ENCODE peak calls at places on chromosomes 2 and 18, in seven cellular contexts. G, B, C, I, F, X and P are unnamed samples.

GRCh38 chr2:9274701-9275343 is 68.2 kb downstream of the ASAP2 start:
- DNase-seq in F (no peak), I (peak), B (no peak), G (no peak), X (no peak), C (no peak), P (no peak)

GRCh38 chr2:31231571-31232287 is 2.2 kb upstream of the EHD3 start:
- DNase-seq in F (no peak), X (no peak), B (no peak), C (no peak), G (no peak), I (no peak), P (no peak)

GRCh38 chr18:40867452-40867851 is 1087.6 kb upstream of the PIK3C3 start:
- DNase-seq in G (no peak), C (no peak), X (no peak), B (no peak), I (peak), F (peak), P (no peak)

GRCh38 chr2:72995420-72996151 is 75.9 kb downstream of the SFXN5 start:
- DNase-seq in C (no peak), I (no peak), B (no peak), G (peak), F (no peak), X (no peak), P (no peak)

GRCh38 chr2:54455584-54456525 is at the start of gene SPTBN1:
- DNase-seq in C (peak), B (peak), I (peak), F (peak), X (peak), G (peak), P (peak)

GRCh38 chr2:110657721-110658305 is 20.1 kb downstream of the BUB1 start:
- DNase-seq in X (peak), B (no peak), F (no peak), I (no peak), G (no peak), C (no peak), P (no peak)

GRCh38 chr2:10346929-10347558 is 44.3 kb downstream of the HPCAL1 start:
- DNase-seq in X (no peak), I (no peak), B (no peak), F (no peak), G (no peak), C (no peak), P (peak)

GRCh38 chr2:123073371-123073770 is 951.7 kb upstream of the CNTNAP5 start:
- DNase-seq in G (no peak), I (no peak), C (no peak), B (no peak), F (no peak), X (no peak), P (no peak)

GRCh38 chr2:28435796-28436425 is 43.3 kb downstream of the FOSL2 start:
- DNase-seq in I (peak), F (no peak), X (no peak), C (no peak), B (no peak), G (no peak), P (no peak)

GRCh38 chr18:73793386-73793785 is 354.2 kb downstream of the FBXO15 start:
- DNase-seq in I (peak), X (no peak), G (no peak), F (peak), C (no peak), B (no peak), P (no peak)

GRCh38 chr2:109529532-109530449 is 84.0 kb downstream of the SEPTIN10 start:
- DNase-seq in B (no peak), C (no peak), G (no peak), I (no peak), F (peak), X (no peak), P (no peak)

GRCh38 chr2:36359006-36359580 is 3.5 kb downstream of the CRIM1 start:
- DNase-seq in I (peak), C (no peak), F (peak), X (peak), B (peak), G (no peak), P (no peak)
- TF ChIP-seq EZH2phosphoT487 in I (no peak), C (no peak), F (no peak), X (no peak), B (no peak), G (no peak), P (no peak)

DNA sequence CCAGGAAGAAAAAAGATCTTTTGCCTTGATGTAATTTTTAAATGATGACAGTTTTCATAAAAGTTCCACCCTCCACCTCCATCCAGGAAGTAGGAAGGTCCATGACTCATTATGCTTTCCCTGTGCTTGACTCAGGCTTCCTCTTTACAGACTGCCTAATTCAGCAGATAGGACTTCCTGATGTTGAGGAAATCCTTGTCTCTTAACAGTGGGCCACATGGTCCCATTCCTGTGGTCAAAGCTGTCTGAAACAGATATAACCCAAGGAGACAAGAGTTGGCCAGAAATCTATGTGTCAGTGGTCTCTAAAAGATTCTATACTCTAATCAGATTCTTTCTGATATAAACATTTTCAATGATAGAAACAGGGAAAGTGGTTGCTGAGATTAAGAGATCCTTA is 119.1 kb downstream of the BAZ2B start:
- DNase-seq in I (peak), X (peak), F (peak), B (no peak), C (peak), G (no peak), P (no peak)
- TF ChIP-seq EZH2phosphoT487 in I (no peak), X (no peak), F (no peak), B (no peak), C (no peak), G (no peak), P (no peak)

DNA sequence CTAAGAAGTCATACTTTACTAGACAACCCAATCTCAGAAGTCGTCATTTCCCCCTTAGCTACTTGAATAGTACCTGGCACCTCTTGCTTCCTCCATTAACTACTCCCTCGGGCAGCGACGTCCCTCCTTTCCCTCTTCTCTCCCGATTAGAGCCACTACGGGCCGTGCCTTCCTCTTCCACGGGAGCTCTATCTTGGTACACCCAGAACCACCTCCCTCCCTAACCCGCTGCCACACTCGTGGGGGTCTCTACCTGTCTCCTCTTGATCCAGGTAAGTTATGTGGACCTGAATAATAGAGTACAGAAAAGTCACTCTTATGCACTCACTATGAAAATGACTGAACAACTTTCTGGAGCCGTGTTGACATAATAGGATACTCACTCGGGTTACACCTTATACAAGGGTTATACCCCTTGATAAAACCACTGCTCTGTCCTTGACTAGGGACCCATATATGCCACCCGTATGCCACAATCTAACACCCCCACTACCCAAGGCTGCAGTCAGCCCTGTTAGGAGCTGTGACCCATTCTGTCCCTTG is 595 bp upstream of the HDHD2 start:
- DNase-seq in G (peak), F (no peak), B (no peak), C (no peak), I (peak), X (peak), P (peak)
- TF ChIP-seq EZH2phosphoT487 in G (peak), F (no peak), B (no peak), C (no peak), I (no peak), X (no peak), P (no peak)

GRCh38 chr2:231334179-231334930 is 61.2 kb upstream of the B3GNT7 start:
- DNase-seq in I (no peak), G (no peak), B (no peak), F (no peak), X (no peak), C (no peak), P (no peak)
- TF ChIP-seq EZH2phosphoT487 in I (no peak), G (no peak), B (no peak), F (no peak), X (no peak), C (no peak), P (no peak)

DNA sequence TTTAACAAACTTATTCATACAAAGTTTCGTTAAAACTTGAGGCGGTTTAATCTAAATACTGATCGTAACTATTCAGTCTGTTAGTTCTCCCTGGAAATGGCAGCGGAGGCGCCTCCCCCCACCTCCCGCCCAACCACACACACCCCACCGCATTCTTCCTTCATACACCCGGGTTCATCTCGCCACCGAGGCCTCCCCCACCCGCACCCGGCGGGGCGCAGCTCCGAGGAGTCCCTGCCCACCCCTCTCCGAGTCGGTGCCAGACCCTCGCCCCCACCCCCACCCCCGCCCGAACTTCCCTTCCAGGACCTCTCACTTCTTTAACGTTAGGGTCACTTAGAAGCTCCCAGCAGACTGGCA is 881 bp downstream of the ZNF516 start:
- DNase-seq in G (peak), I (no peak), F (peak), C (no peak), B (peak), X (no peak), P (peak)
- TF ChIP-seq EZH2phosphoT487 in G (peak), I (no peak), F (no peak), C (no peak), B (no peak), X (no peak), P (no peak)

DNA sequence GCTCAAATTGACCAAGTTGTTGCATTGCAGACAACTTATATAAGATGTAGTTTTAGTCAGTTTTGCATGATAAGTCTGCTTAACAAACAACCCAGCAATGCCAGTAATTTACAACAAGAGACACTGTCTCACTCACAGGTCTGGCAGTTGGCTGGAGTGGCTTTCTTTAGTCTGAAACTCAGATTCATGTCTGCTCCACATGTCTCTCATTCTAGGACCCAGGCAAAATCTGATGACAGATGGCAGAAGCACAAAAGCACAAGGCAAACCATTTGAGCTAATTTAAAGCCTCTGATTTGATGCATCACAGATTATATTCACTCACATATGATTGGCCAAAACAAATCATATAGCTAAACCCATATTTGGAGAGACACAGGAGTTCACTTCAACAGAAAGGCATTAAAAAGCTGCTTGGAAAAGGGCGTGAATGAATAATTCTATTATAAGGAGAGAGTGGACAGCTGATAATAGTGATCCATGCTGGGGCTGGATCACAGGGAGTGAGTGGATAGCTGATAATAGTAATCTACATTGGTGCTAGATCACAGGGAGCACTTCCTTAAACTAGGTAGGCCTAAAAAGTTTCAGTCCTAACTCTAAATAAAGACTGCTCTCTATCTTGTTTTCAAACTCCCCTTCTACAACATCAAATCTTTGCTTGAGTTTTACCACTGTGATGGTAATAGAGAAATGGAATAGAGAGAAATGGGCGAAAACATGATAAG is 593.2 kb upstream of the ZNF804A start:
- DNase-seq in I (no peak), C (no peak), X (no peak), G (no peak), F (no peak), B (no peak), P (no peak)
- TF ChIP-seq EZH2phosphoT487 in I (no peak), C (no peak), X (no peak), G (no peak), F (no peak), B (no peak), P (no peak)

DNA sequence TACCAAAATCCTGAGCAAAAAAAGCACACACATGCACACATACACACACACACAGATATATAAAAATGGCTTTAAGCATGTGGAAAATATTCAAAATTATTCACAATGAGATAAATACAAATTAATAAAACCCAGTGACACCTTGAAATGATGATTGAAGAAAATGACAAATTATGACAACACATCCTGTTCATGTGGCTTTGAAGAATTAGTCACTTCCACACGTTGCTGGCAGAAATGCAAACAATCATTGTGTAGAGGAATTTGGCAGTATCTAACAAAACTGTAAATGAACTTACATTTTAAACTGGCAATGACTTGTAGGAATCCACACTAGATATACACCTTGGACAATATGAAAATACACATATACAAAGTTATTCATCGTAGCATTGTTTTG is 95.8 kb upstream of the RGPD4 start:
- DNase-seq in F (peak), C (no peak), B (no peak), I (peak), G (no peak), X (no peak), P (no peak)
- TF ChIP-seq EZH2phosphoT487 in F (no peak), C (no peak), B (no peak), I (no peak), G (no peak), X (no peak), P (no peak)

GRCh38 chr2:146651361-146651760 is 1193.5 kb upstream of the ACVR2A start:
- DNase-seq in F (no peak), C (no peak), G (no peak), X (no peak), B (no peak), I (peak), P (no peak)

DNA sequence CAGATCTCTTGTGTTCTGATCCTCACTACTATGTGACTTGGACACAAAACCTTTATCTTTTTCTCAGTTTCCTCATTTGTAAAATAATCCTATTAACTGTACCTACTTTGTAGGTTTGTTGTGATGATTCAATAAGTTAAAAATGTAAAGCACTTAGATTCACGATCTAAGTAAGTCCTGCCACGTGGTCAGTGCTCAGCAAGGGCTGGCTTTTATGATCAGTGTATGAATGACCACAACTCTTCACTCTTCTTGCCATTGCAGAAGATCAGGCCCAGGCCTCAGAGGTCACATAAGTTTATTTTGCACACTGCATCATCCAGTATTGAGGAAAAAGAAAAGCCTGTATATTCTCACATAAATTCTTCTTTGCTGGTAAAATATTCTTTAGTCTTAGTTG is 1192.5 kb upstream of the ACVR2A start:
- DNase-seq in C (no peak), I (peak), B (no peak), G (no peak), F (peak), X (no peak), P (no peak)
- TF ChIP-seq EZH2phosphoT487 in C (no peak), I (no peak), B (no peak), G (no peak), F (no peak), X (no peak), P (no peak)

GRCh38 chr2:149857344-149857743 is 269.8 kb upstream of the MMADHC start:
- DNase-seq in I (peak), B (no peak), C (no peak), F (peak), G (no peak), X (no peak), P (no peak)
- TF ChIP-seq EZH2phosphoT487 in I (no peak), B (no peak), C (no peak), F (no peak), G (no peak), X (no peak), P (no peak)

GRCh38 chr2:239523944-239524310 is 123.1 kb upstream of the HDAC4 start:
- DNase-seq in I (no peak), G (no peak), B (no peak), X (no peak), F (peak), C (no peak), P (no peak)
- TF ChIP-seq EZH2phosphoT487 in I (no peak), G (no peak), B (no peak), X (no peak), F (no peak), C (no peak), P (no peak)